ENCODE peak calls at places on chromosome 5, in four cellular contexts. I, C, Y and V are unnamed samples.
A peak's percentile ranks its signal among the peaks of the same experiment; 100 is the strongest.

GRCh38 chr5:141825836-141826560 is 52.2 kb downstream of the PCDH1 start:
- DNase-seq in I (no peak), C (no peak), Y (peak; percentile 18), V (no peak)

GRCh38 chr5:6418679-6419276 is 29.9 kb upstream of the UBE2QL1 start:
- DNase-seq in I (no peak), C (no peak), Y (no peak), V (no peak)

GRCh38 chr5:141778211-141778610 is 96.2 kb upstream of the ARAP3 start:
- DNase-seq in I (no peak), C (no peak), Y (peak; percentile 86), V (no peak)

GRCh38 chr5:34487956-34488355 is 168.2 kb upstream of the RAI14 start:
- DNase-seq in I (no peak), C (no peak), Y (no peak), V (no peak)

GRCh38 chr5:10564838-10565784 is 1.2 kb downstream of the ANKRD33B start:
- DNase-seq in I (no peak), C (no peak), Y (no peak), V (no peak)

GRCh38 chr5:154168395-154168794 is 22.1 kb upstream of the GALNT10 start:
- DNase-seq in I (no peak), C (no peak), Y (no peak), V (no peak)

GRCh38 chr5:65329266-65329665 is 152.5 kb downstream of the ADAMTS6 start:
- DNase-seq in I (peak; percentile 54), C (peak; percentile 30), Y (peak; percentile 56), V (no peak)

GRCh38 chr5:14901462-14902051 is 30.0 kb upstream of the ANKH start:
- DNase-seq in I (no peak), C (no peak), Y (peak; percentile 74), V (no peak)

GRCh38 chr5:90293931-90294330 is 115.6 kb downstream of the CETN3 start:
- DNase-seq in I (peak; percentile 25), C (peak; percentile 9), Y (peak; percentile 57), V (no peak)

GRCh38 chr5:57887851-57888621 is 405.4 kb upstream of the ACTBL2 start:
- DNase-seq in I (peak; percentile 23), C (peak; percentile 73), Y (peak; percentile 60), V (no peak)

GRCh38 chr5:68303038-68303738 is 87.6 kb downstream of the PIK3R1 start:
- DNase-seq in I (no peak), C (no peak), Y (no peak), V (no peak)

DNA sequence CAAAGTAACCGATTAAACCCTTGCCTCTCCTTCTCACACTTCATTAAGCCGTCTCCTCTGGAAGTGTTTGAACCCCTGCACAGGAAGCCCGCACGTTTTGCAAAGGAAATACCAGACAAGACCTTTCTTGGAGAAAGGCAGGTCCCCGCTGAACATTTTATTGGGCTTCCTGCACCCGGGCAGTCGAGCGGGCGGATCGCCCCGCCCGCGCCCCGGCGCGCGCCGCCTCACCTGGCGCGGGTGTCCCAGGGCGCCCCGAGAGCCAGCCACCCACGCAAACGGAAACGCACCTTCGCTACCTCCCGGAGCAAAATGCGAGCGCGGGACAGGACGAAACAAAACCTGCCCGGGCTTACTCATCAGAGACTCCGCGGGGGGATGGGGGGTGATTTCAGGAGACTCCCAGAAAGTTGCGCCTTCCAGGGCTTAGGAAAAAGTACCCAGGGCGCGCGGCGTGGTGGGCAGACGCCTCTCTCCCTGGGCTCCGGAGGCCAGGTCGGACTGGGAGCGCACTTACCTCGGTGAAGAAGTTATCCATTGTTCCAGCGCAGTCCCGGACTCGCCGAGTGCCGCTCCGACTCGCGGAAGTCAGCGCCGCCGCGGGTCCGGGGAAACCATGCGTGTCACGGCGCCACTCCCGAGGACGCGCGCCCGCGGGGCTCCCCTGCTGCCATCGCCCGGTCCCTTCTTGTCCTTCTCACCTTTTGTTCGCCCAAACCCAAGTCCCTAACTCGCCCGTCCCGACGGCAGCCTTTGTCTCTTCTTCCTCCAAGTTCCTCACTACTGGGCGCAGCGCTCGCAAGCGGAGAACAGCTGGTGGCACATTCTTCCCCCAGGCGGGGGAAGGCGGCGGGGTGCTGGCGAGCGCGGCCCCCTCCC is 578 bp downstream of the MYO10 start:
- DNase-seq in I (no peak), C (peak; percentile 73), Y (peak; percentile 39), V (no peak)
- H3K9ac ChIP-seq in I (no peak overlapping the region), C (peak overlapping the region; percentile 90), Y (peak overlapping the region; percentile 94), V (peak overlapping the region; percentile 97)

GRCh38 chr5:176620333-176620981 is 9.9 kb downstream of the SNCB start:
- DNase-seq in I (no peak), C (no peak), Y (peak; percentile 24), V (no peak)
- H3K4me3 ChIP-seq in I (no peak overlapping the region), C (no peak overlapping the region), Y (no peak overlapping the region), V (no peak overlapping the region)

GRCh38 chr5:32195265-32195664 is 21.1 kb upstream of the GOLPH3 start:
- DNase-seq in I (no peak), C (no peak), Y (no peak), V (no peak)

GRCh38 chr5:32197032-32197431 is 22.9 kb upstream of the GOLPH3 start:
- DNase-seq in I (no peak), C (no peak), Y (no peak), V (no peak)

GRCh38 chr5:32187675-32188074 is 13.6 kb upstream of the GOLPH3 start:
- DNase-seq in I (no peak), C (no peak), Y (no peak), V (no peak)

GRCh38 chr5:32190094-32190493 is 16.0 kb upstream of the GOLPH3 start:
- DNase-seq in I (no peak), C (no peak), Y (peak; percentile 63), V (no peak)

GRCh38 chr5:32193591-32193990 is 19.5 kb upstream of the GOLPH3 start:
- DNase-seq in I (peak; percentile 86), C (peak; percentile 98), Y (peak; percentile 91), V (no peak)
- H3K9ac ChIP-seq in I (peak overlapping the region; percentile 59), C (peak overlapping the region; percentile 46), Y (no peak overlapping the region), V (no peak overlapping the region)

GRCh38 chr5:95859327-95860060 is 37.0 kb upstream of the GLRX start:
- DNase-seq in I (no peak), C (no peak), Y (no peak), V (no peak)
- H3K4me3 ChIP-seq in I (peak overlapping the region; percentile 10), C (no peak overlapping the region), Y (peak overlapping the region; percentile 2), V (no peak overlapping the region)